ENCODE peak calls at places on chromosomes 6 and 20, in eight cellular contexts. E is ascending aorta; B is HT-29; W is cardiac muscle cell; L is hippocampal formation; U is upper lobe of left lung; A is renal cortical epithelial cell; O is activated T-cell treated with anti-CD3 and anti-CD28 coated beads, Interleukin-2, amount 50 U/mL, for 4 hours. P is an unnamed sample.

GRCh38 chr20:52340036-52340634 is 148.6 kb upstream of the ZFP64 start:
- DNase-seq in A (no peak), O (no peak), W (peak; percentile 4), U (no peak), B (peak; percentile 50), E (no peak), L (no peak), P (peak; percentile 54)

GRCh38 chr6:21997414-21998037 is 299.3 kb downstream of the PRL start:
- DNase-seq in O (no peak), U (no peak), B (no peak), E (no peak), L (no peak), A (no peak), W (no peak), P (no peak)

GRCh38 chr20:24066075-24066700 is 77.6 kb upstream of the GGTLC1 start:
- DNase-seq in O (peak; percentile 18), E (no peak), U (no peak), W (no peak), A (no peak), B (no peak), L (no peak), P (no peak)

GRCh38 chr20:29326376-29327070 is 1930.9 kb upstream of the DEFB115 start:
- DNase-seq in A (no peak), L (no peak), W (no peak), O (no peak), E (no peak), B (no peak), U (peak; percentile 79), P (no peak)

GRCh38 chr20:10510216-10510615 is 75.1 kb downstream of the SLX4IP start:
- DNase-seq in L (no peak), B (no peak), A (no peak), W (no peak), O (no peak), E (no peak), U (no peak), P (no peak)

GRCh38 chr6:15593798-15594197 is 69.0 kb downstream of the DTNBP1 start:
- DNase-seq in L (no peak), W (peak; percentile 78), U (no peak), E (no peak), O (no peak), A (no peak), B (no peak), P (no peak)

GRCh38 chr6:36769676-36770499 is 69.4 kb downstream of the CPNE5 start:
- DNase-seq in L (no peak), W (peak; percentile 67), O (no peak), A (peak; percentile 60), U (no peak), B (no peak), E (no peak), P (no peak)

GRCh38 chr6:82711105-82711829 is 347.6 kb downstream of the TPBG start:
- DNase-seq in E (no peak), W (no peak), U (no peak), B (no peak), L (peak; percentile 31), A (no peak), O (no peak), P (no peak)

GRCh38 chr20:52971498-52972189 is 514 bp upstream of the TSHZ2 start:
- DNase-seq in A (no peak), E (no peak), L (no peak), U (peak; percentile 75), B (no peak), O (no peak), W (no peak), P (no peak)

GRCh38 chr20:46661659-46662058 is 10.4 kb upstream of the SLC13A3 start:
- DNase-seq in U (no peak), B (no peak), W (no peak), E (no peak), O (no peak), L (no peak), A (no peak), P (no peak)

GRCh38 chr20:35134472-35134871 is 12.7 kb downstream of the EDEM2 start:
- DNase-seq in W (no peak), E (peak; percentile 78), A (no peak), U (no peak), B (no peak), O (no peak), L (no peak), P (no peak)

GRCh38 chr6:38678178-38678760 is 24.7 kb downstream of the GLO1 start:
- DNase-seq in B (no peak), L (no peak), A (no peak), O (no peak), U (no peak), W (no peak), E (no peak), P (no peak)

GRCh38 chr6:17492350-17492749 is 99.0 kb downstream of the CAP2 start:
- DNase-seq in E (no peak), L (no peak), A (no peak), U (no peak), O (no peak), W (no peak), B (no peak), P (no peak)

GRCh38 chr6:168683621-168684020 is 242.6 kb downstream of the SMOC2 start:
- DNase-seq in L (peak; percentile 9), B (no peak), U (no peak), A (no peak), W (no peak), E (peak; percentile 21), O (no peak), P (no peak)

GRCh38 chr20:1664911-1665310 is 7.3 kb upstream of the SIRPG start:
- DNase-seq in L (no peak), B (no peak), W (no peak), A (no peak), U (no peak), O (peak; percentile 53), E (no peak), P (no peak)

GRCh38 chr6:89984926-89985743 is 90.9 kb downstream of the GJA10 start:
- DNase-seq in E (no peak), A (no peak), B (no peak), O (no peak), W (peak; percentile 42), L (peak; percentile 74), U (peak; percentile 34), P (no peak)

GRCh38 chr6:105608711-105609374 is 206.0 kb upstream of the PREP start:
- DNase-seq in O (no peak), A (peak; percentile 98), U (no peak), E (no peak), B (peak; percentile 73), L (no peak), W (peak; percentile 56), P (peak; percentile 5)

GRCh38 chr6:160102956-160103824 is 18.4 kb upstream of the SLC22A1 start:
- DNase-seq in B (peak; percentile 41), U (no peak), L (no peak), A (peak; percentile 11), O (no peak), E (peak; percentile 76), W (peak; percentile 37), P (peak; percentile 45)

GRCh38 chr6:154187714-154188113 is 148.7 kb downstream of the OPRM1 start:
- DNase-seq in W (no peak), O (no peak), E (no peak), L (no peak), U (no peak), B (no peak), A (no peak), P (no peak)

GRCh38 chr20:438581-439469 is 23.5 kb downstream of the TBC1D20 start:
- DNase-seq in B (no peak), A (no peak), E (no peak), U (no peak), W (peak; percentile 40), O (peak; percentile 55), L (no peak), P (no peak)

GRCh38 chr20:59571591-59572314 is 32.6 kb upstream of the PHACTR3 start:
- DNase-seq in W (peak; percentile 69), B (peak; percentile 73), O (peak; percentile 48), U (peak; percentile 45), A (peak; percentile 27), L (peak; percentile 53), E (peak; percentile 64), P (peak; percentile 51)

GRCh38 chr6:15911753-15912504 is 217.0 kb upstream of the MYLIP start:
- DNase-seq in A (no peak), L (no peak), E (no peak), U (no peak), O (no peak), B (no peak), W (no peak), P (no peak)

GRCh38 chr6:39772559-39773283 is 19.5 kb upstream of the DAAM2 start:
- DNase-seq in W (no peak), A (no peak), B (no peak), O (no peak), U (no peak), E (no peak), L (no peak), P (no peak)

GRCh38 chr20:62885808-62886708 is 24.4 kb upstream of the TCFL5 start:
- DNase-seq in E (no peak), A (no peak), W (no peak), L (no peak), O (no peak), B (no peak), U (no peak), P (no peak)

GRCh38 chr20:39960522-39961420 is 728.3 kb downstream of the MAFB start:
- DNase-seq in B (no peak), L (peak; percentile 2), W (no peak), E (no peak), U (peak; percentile 42), O (no peak), A (no peak), P (no peak)

GRCh38 chr20:1844723-1845523 is 50.3 kb upstream of the SIRPA start:
- DNase-seq in O (no peak), E (peak; percentile 74), U (no peak), B (no peak), A (no peak), W (peak; percentile 92), L (peak; percentile 28), P (no peak)

GRCh38 chr6:7615611-7616383 is 25.8 kb downstream of the SNRNP48 start:
- DNase-seq in O (peak; percentile 12), A (peak; percentile 65), B (peak; percentile 77), L (no peak), W (peak; percentile 77), E (no peak), U (no peak), P (peak; percentile 72)

GRCh38 chr6:32439708-32440214 is at the start of gene HLA-DRA:
- DNase-seq in B (peak; percentile 68), L (no peak), W (peak; percentile 58), O (no peak), E (no peak), A (peak; percentile 67), U (no peak), P (peak; percentile 31)

GRCh38 chr6:22008248-22008836 is 288.5 kb downstream of the PRL start:
- DNase-seq in O (no peak), B (no peak), A (no peak), U (no peak), E (no peak), W (no peak), L (no peak), P (no peak)

GRCh38 chr20:57272883-57273282 is 6.4 kb upstream of the BMP7 start:
- DNase-seq in B (no peak), O (no peak), L (no peak), U (no peak), W (no peak), E (no peak), A (no peak), P (no peak)

GRCh38 chr20:5474646-5475550 is 158.1 kb upstream of the PROKR2 start:
- DNase-seq in L (no peak), U (no peak), O (no peak), W (no peak), B (no peak), E (no peak), A (no peak), P (no peak)

GRCh38 chr20:19435820-19436219 is 223.4 kb downstream of the SLC24A3 start:
- DNase-seq in E (no peak), O (no peak), L (no peak), U (no peak), B (no peak), W (no peak), A (no peak), P (no peak)

GRCh38 chr6:53850527-53850926 is 55.7 kb downstream of the LRRC1 start:
- DNase-seq in B (no peak), L (no peak), O (no peak), A (no peak), U (no peak), E (no peak), W (no peak), P (no peak)

GRCh38 chr6:167747152-167747427 is 79.6 kb upstream of the AFDN start:
- DNase-seq in O (no peak), A (no peak), U (no peak), E (no peak), W (no peak), L (no peak), B (no peak), P (no peak)

P was measured in HepG2.